ENCODE peak calls at places on chromosomes 7 and 10, in ten cellular contexts. K is dermis microvascular lymphatic vessel endothelial cell; M is T1000; H is aorta; D is PC-9; E is left cardiac atrium; J is central memory CD4-positive, alpha-beta T cell; S is hippocampal formation; B is astrocyte of the spinal cord; X is GM13976. Z is an unnamed sample.

GRCh38 chr7:116265881-116266280 is 55.5 kb downstream of the TES start:
- DNase-seq in K (no peak), M (no peak), H (no peak), D (no peak), E (no peak), J (no peak), S (no peak), B (no peak), X (no peak), Z (no peak)

GRCh38 chr10:33332183-33333031 is 2.1 kb downstream of the NRP1 start:
- DNase-seq in K (peak; percentile 23), M (no peak), H (no peak), D (no peak), E (no peak), J (no peak), S (no peak), B (peak; percentile 56), X (no peak), Z (no peak)

GRCh38 chr7:44147026-44147881 is 6.1 kb upstream of the MYL7 start:
- DNase-seq in K (no peak), M (no peak), H (peak; percentile 67), D (no peak), E (no peak), J (no peak), S (no peak), B (no peak), X (no peak), Z (no peak)

GRCh38 chr10:110034596-110034995 is 26.8 kb downstream of the ADD3 start:
- DNase-seq in K (peak; percentile 57), M (no peak), H (no peak), D (no peak), E (no peak), J (no peak), S (no peak), B (no peak), X (no peak), Z (no peak)

GRCh38 chr10:59843733-59844132 is 62.6 kb downstream of the CCDC6 start:
- DNase-seq in K (no peak), M (no peak), H (no peak), D (no peak), E (no peak), J (no peak), S (no peak), B (no peak), X (no peak), Z (no peak)

GRCh38 chr10:86253171-86254072 is 113.2 kb downstream of the GRID1 start:
- DNase-seq in K (no peak), M (no peak), H (peak; percentile 64), D (peak; percentile 59), E (no peak), J (no peak), S (no peak), B (no peak), X (no peak), Z (no peak)

GRCh38 chr7:70553364-70553763 is 578.6 kb upstream of the GALNT17 start:
- DNase-seq in K (no peak), M (no peak), H (no peak), D (no peak), E (no peak), J (no peak), S (no peak), B (no peak), X (no peak), Z (no peak)

GRCh38 chr10:74994714-74995308 is 116.6 kb upstream of the SAMD8 start:
- DNase-seq in K (no peak), M (no peak), H (no peak), D (no peak), E (no peak), J (no peak), S (no peak), B (no peak), X (peak; percentile 29), Z (peak; percentile 23)

GRCh38 chr7:26367219-26367711 is 75.6 kb downstream of the SNX10 start:
- DNase-seq in K (no peak), M (no peak), H (no peak), D (no peak), E (no peak), J (no peak), S (no peak), B (no peak), X (no peak), Z (no peak)